ENCODE peak calls at places on chromosome 9, in five cellular contexts. X is lower lobe of right lung, J is H1, E is body of pancreas, O is A549. W is an unnamed sample.
A peak's percentile ranks its signal among the peaks of the same experiment; 100 is the strongest.

GRCh38 chr9:93030642-93031628 is 27.6 kb upstream of the SUSD3 start:
- DNase-seq in X (no peak), J (no peak), E (no peak), O (no peak), W (no peak)

GRCh38 chr9:114207034-114207815 is 51.9 kb downstream of the COL27A1 start:
- DNase-seq in X (peak; percentile 40), J (no peak), E (no peak), O (no peak), W (no peak)

GRCh38 chr9:88782931-88783451 is 208.3 kb upstream of the S1PR3 start:
- DNase-seq in X (no peak), J (no peak), E (no peak), O (no peak), W (peak; percentile 39)

GRCh38 chr9:113707953-113708695 is 168.0 kb upstream of the ZNF618 start:
- DNase-seq in X (no peak), J (peak; percentile 24), E (peak; percentile 48), O (no peak), W (peak; percentile 15)

GRCh38 chr9:26863074-26863473 is 29.5 kb downstream of the CAAP1 start:
- DNase-seq in X (no peak), J (no peak), E (no peak), O (peak; percentile 12), W (no peak)

GRCh38 chr9:33170464-33171156 is 3.5 kb upstream of the B4GALT1 start:
- DNase-seq in X (peak; percentile 70), J (no peak), E (peak; percentile 60), O (no peak), W (no peak)

GRCh38 chr9:90907790-90908189 is 106.2 kb downstream of the SYK start:
- DNase-seq in X (no peak), J (no peak), E (no peak), O (no peak), W (no peak)

GRCh38 chr9:4038182-4038723 is 261.6 kb downstream of the GLIS3 start:
- DNase-seq in X (no peak), J (no peak), E (no peak), O (no peak), W (peak; percentile 29)

GRCh38 chr9:130058154-130058553 is 4.4 kb downstream of the GPR107 start:
- DNase-seq in X (no peak), J (no peak), E (no peak), O (peak; percentile 71), W (no peak)

GRCh38 chr9:8649807-8650206 is 850.2 kb upstream of the DMAC1 start:
- DNase-seq in X (no peak), J (no peak), E (no peak), O (no peak), W (no peak)

GRCh38 chr9:87834357-87834756 is 48.3 kb upstream of the SPATA31E1 start:
- DNase-seq in X (no peak), J (peak; percentile 86), E (peak; percentile 18), O (no peak), W (no peak)

GRCh38 chr9:87640385-87640795 is 85.5 kb upstream of the CTSL start:
- DNase-seq in X (no peak), J (no peak), E (peak; percentile 82), O (no peak), W (no peak)

GRCh38 chr9:27261517-27262211 is 35.3 kb downstream of the EQTN start:
- DNase-seq in X (no peak), J (no peak), E (no peak), O (no peak), W (peak; percentile 84)

GRCh38 chr9:73050062-73050814 is 97.4 kb upstream of the ALDH1A1 start:
- DNase-seq in X (no peak), J (no peak), E (no peak), O (peak; percentile 47), W (no peak)
- TF ChIP-seq CTCF in X (no peak), J (no peak), E (no peak), O (peak; percentile 20), W (no peak)

DNA sequence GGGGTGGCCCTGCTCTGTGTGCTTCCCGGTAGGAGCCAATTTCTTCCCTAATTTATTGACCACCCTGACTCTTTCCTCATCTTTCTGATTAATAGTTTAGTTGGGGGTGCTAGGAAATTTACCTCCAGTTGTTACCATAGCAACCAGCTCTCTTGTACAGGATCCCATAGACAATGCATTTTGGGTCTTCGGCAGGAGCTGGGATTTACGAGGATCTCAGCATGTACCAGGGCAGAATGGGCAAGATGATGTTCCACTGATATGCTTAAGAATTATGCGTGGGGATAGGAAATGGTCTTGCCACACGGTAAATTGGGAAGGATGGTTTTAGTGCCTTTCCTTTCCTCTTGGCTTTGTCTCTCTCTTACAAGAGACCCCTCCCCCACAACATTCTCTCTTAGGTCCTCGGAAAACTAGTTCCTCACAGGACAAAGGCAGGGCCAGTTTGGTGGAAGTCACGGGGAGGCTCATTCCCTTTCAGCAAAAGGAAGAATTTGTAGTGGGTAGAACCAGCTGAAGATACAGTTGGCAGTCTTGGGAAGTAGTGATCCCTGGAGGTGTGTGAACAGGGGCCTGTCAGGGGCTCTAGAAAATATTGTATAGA is 133.4 kb upstream of the SHB start:
- DNase-seq in X (no peak), J (peak; percentile 39), E (no peak), O (no peak), W (no peak)
- H3K4me1 ChIP-seq in X (no peaks in the 10 kb centered on the region), J (no peaks in the 10 kb centered on the region), E (peaks cover 2% of the 10 kb centered on the region), O (peaks cover 6% of the 10 kb centered on the region), W (peaks cover 8% of the 10 kb centered on the region)

DNA sequence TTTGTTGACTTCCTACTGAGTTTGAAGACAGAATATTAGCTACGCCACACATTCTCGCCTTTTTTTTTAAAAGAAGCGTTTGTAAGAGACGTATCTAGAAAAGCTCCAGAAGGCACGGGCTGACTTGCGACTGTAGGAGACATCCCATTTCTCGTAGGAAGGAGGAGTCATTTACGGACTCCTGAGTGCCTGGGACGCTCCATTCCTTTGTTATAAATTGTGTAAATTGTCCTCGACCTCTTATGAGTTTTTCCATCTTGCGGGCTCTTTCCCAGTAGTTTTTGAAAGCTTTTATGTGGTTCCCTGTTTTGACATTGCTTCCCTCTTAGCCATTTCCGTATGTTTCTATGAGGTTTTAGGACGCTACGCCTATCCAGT is 1.0 kb downstream of the RABL6 start:
- DNase-seq in X (peak; percentile 5), J (no peak), E (no peak), O (no peak), W (no peak)
- H3K27ac ChIP-seq in X (peak overlapping the region; percentile 92), J (no peak overlapping the region), E (peak overlapping the region; percentile 76), O (peak overlapping the region; percentile 95), W (peak overlapping the region; percentile 64)

DNA sequence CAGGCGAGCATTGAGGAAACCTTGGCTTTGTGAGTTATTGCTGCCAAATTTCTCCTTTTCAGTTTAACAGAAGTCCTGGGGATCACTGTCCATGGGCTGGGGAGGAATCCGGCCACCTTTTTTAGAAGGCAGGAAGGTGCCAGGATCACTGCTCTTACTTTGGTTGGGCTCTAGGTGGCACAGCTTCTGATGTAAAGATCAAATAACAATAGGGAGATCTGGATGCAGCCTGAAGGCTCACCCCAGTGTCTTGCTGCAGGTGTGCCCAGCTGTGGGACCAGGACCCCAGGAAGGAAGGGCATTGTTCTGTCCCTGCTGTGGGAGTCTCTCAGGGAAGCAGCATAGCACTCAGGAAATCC is 69.5 kb downstream of the DAB2IP start:
- DNase-seq in X (no peak), J (no peak), E (no peak), O (peak; percentile 52), W (no peak)
- TF ChIP-seq CTCF in X (no peak), J (peak; percentile 15), E (peak; percentile 8), O (no peak), W (peak; percentile 43)

DNA sequence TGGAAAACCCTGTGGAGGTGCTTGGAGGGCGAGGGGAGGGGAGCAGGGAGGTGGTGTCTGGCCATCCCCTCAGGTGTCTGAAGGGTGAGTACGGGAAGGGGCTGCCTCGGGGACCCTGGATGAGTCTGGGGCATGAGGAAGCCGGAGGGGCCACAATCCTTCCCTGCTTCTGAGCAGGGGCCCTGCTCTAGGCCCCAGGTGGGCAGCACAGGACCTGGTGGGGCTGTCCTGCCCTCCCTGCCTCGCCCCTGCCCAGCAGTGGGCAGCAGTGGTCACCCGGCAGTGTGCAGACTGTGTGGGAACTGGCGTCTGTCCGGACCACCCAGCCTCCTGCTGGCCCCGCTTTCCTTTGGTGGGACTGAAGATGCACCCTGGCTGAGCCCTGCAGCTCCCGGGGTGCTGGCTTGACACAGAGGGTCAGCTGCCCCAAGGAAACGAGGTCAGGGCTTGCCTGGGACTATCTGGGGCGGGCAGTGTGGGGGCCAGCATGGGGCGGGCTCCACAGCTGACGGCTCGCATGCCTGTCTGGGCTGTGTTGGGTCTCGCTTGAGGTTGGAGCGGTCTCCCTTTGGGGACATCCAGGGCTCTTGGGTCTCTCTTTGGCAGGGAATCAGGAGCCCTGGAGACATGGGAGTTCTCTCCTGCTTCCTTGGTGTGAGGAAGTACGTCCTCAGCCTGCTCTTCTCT is 26.1 kb downstream of the RXRA start:
- DNase-seq in X (no peak), J (no peak), E (no peak), O (no peak), W (no peak)
- H3K4me1 ChIP-seq in X (peaks cover 86% of the 10 kb centered on the region), J (no peaks in the 10 kb centered on the region), E (peaks cover 72% of the 10 kb centered on the region), O (peaks cover under 1% of the 10 kb centered on the region), W (peaks cover 15% of the 10 kb centered on the region)

DNA sequence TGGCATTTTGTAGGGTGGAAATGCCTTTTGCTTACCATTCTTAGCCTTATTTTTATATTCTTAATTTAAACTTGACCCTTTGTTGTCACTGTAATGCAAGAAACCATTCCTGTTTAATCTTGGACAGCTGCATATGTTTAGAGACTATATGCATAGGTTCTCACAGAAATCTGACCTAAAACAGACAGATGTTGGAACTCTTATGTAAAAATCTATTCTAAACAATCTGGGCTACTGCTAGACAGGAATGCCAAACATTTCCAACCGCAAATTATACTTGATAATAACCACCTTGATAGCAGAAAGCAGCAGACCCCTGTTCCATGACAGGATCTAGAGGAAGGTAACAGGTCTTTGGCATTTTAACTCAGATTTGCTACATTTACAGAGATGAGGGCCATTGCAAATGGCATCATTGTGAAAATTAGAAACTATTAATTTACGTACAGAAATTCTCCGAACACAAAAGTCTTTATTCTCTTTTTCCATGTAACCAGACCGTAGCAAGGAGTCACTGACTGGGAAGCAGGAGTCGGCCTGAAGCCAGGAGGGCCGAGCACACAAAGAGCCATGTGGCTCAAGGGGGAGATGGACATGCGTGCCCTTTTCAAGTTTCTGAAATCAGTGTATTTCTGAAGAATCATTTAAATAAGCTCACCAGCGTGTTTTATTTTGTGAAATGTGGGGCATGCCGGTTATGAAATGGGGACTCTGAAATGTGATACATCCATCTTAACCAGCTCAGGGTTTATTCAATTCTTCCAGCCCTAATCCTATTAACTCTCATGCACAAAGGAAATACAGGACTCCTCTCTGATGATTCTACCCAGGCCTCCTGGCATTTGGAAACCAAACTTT is 139.3 kb downstream of the AOPEP start:
- DNase-seq in X (no peak), J (no peak), E (no peak), O (no peak), W (no peak)
- H3K27ac ChIP-seq in X (peak overlapping the region; percentile 53), J (no peak overlapping the region), E (peak overlapping the region; percentile 81), O (peak overlapping the region; percentile 92), W (no peak overlapping the region)

W was measured in foreskin keratinocyte.